ENCODE peak calls at places on chromosome 15, in four cellular contexts. One of them, this sample, is unnamed.
A peak's percentile ranks its signal among the peaks of the same experiment; 100 is the strongest.

GRCh38 chr15:60678632-60679031 is 199.7 kb upstream of the ICE2 start:
- DNase-seq in endothelial cell of umbilical vein: no peak
- DNase-seq in spleen: no peak
- DNase-seq in transverse colon: no peak
- DNase-seq in this sample: no peak

GRCh38 chr15:70093070-70093469 is 4.6 kb downstream of the TLE3 start:
- DNase-seq in endothelial cell of umbilical vein: no peak
- DNase-seq in spleen: peak; percentile 21
- DNase-seq in transverse colon: no peak
- DNase-seq in this sample: no peak

GRCh38 chr15:76398702-76399101 is 62.1 kb downstream of the ISL2 start:
- DNase-seq in endothelial cell of umbilical vein: no peak
- DNase-seq in spleen: no peak
- DNase-seq in transverse colon: no peak
- DNase-seq in this sample: no peak

GRCh38 chr15:76795217-76795616 is 109.9 kb downstream of the SCAPER start:
- DNase-seq in endothelial cell of umbilical vein: no peak
- DNase-seq in spleen: no peak
- DNase-seq in transverse colon: no peak
- DNase-seq in this sample: no peak

GRCh38 chr15:92869263-92869940 is 30.7 kb upstream of the CHD2 start:
- DNase-seq in endothelial cell of umbilical vein: no peak
- DNase-seq in spleen: no peak
- DNase-seq in transverse colon: no peak
- DNase-seq in this sample: no peak

GRCh38 chr15:100628746-100629145 is 26.4 kb downstream of the ASB7 start:
- DNase-seq in endothelial cell of umbilical vein: no peak
- DNase-seq in spleen: no peak
- DNase-seq in transverse colon: no peak
- DNase-seq in this sample: no peak

GRCh38 chr15:52423852-52424251 is 104.8 kb downstream of the MYO5A start:
- DNase-seq in endothelial cell of umbilical vein: no peak
- DNase-seq in spleen: no peak
- DNase-seq in transverse colon: no peak
- DNase-seq in this sample: no peak

GRCh38 chr15:80567721-80568157 is 127.4 kb upstream of the ABHD17C start:
- DNase-seq in endothelial cell of umbilical vein: peak; percentile 88
- DNase-seq in spleen: no peak
- DNase-seq in transverse colon: peak; percentile 54
- DNase-seq in this sample: no peak

GRCh38 chr15:41566121-41566885 is 7.3 kb downstream of the TYRO3 start:
- DNase-seq in endothelial cell of umbilical vein: no peak
- DNase-seq in spleen: peak; percentile 29
- DNase-seq in transverse colon: no peak
- DNase-seq in this sample: no peak

GRCh38 chr15:28075482-28076029 is 23.6 kb downstream of the OCA2 start:
- DNase-seq in endothelial cell of umbilical vein: no peak
- DNase-seq in spleen: no peak
- DNase-seq in transverse colon: no peak
- DNase-seq in this sample: no peak

GRCh38 chr15:25060996-25061620 is 106.3 kb downstream of the SNRPN start:
- DNase-seq in endothelial cell of umbilical vein: no peak
- DNase-seq in spleen: peak; percentile 29
- DNase-seq in transverse colon: no peak
- DNase-seq in this sample: no peak

GRCh38 chr15:60620707-60621106 is 141.8 kb upstream of the ICE2 start:
- DNase-seq in endothelial cell of umbilical vein: no peak
- DNase-seq in spleen: no peak
- DNase-seq in transverse colon: peak; percentile 26
- DNase-seq in this sample: no peak

GRCh38 chr15:49164865-49165264 is 5.2 kb upstream of the GALK2 start:
- DNase-seq in endothelial cell of umbilical vein: no peak
- DNase-seq in spleen: no peak
- DNase-seq in transverse colon: no peak
- DNase-seq in this sample: no peak

GRCh38 chr15:49174902-49175301 is 4.9 kb downstream of the GALK2 start:
- DNase-seq in endothelial cell of umbilical vein: no peak
- DNase-seq in spleen: no peak
- DNase-seq in transverse colon: no peak
- DNase-seq in this sample: no peak

GRCh38 chr15:49171790-49172189 is 1.7 kb downstream of the GALK2 start:
- DNase-seq in endothelial cell of umbilical vein: no peak
- DNase-seq in spleen: no peak
- DNase-seq in transverse colon: no peak
- DNase-seq in this sample: no peak

GRCh38 chr15:49168026-49168425 is 2.0 kb upstream of the GALK2 start:
- DNase-seq in endothelial cell of umbilical vein: no peak
- DNase-seq in spleen: no peak
- DNase-seq in transverse colon: no peak
- DNase-seq in this sample: no peak

DNA sequence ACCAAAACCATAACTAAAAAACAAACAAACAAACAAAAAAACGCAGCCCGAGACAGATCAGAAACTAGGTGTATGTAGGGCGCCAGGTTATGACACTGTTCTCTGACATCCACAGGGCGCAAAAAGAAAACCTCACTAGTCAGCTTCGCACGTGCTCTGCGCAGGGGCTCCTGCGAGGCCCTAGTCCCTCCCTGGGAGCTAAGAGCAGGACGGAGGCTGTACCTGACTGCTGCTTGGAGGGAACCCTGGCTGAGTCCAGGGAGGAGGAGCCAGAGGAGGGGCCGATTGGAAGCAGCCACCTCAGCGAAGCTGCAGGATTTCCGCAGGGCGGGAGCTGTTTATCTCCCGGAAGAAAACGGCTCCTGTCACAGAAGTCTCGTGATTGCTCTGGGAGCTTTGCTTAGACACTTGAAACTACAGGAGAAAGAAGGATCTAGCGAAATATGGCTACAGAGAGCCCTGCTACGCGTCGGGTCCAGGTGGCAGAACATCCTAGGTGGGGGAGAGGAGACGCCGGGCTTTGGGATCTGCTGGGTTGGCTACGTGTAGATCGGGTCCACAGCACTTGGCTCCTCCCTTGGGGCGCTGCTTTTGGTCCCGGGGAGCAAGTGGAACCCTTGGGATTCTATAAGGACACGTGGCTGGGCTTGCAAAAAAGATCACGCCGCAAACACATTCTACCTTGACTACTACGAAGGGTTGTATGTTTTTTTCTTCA is at the start of gene GALK2:
- DNase-seq in endothelial cell of umbilical vein: peak; percentile 85
- DNase-seq in spleen: peak; percentile 92
- DNase-seq in transverse colon: peak; percentile 92
- DNase-seq in this sample: peak; percentile 94
- TF ChIP-seq POLR2AphosphoS5 in endothelial cell of umbilical vein: no peak
- TF ChIP-seq POLR2AphosphoS5 in spleen: peak; percentile 92
- TF ChIP-seq POLR2AphosphoS5 in transverse colon: peak; percentile 73
- TF ChIP-seq POLR2AphosphoS5 in this sample: peak; percentile 81

GRCh38 chr15:90730290-90730689 is 13.1 kb downstream of the BLM start:
- DNase-seq in endothelial cell of umbilical vein: no peak
- DNase-seq in spleen: no peak
- DNase-seq in transverse colon: peak; percentile 19
- DNase-seq in this sample: no peak

GRCh38 chr15:90729266-90729665 is 12.1 kb downstream of the BLM start:
- DNase-seq in endothelial cell of umbilical vein: no peak
- DNase-seq in spleen: no peak
- DNase-seq in transverse colon: no peak
- DNase-seq in this sample: no peak
- H3K27ac ChIP-seq in endothelial cell of umbilical vein: no peak overlapping the region
- H3K27ac ChIP-seq in spleen: no peak overlapping the region
- H3K27ac ChIP-seq in transverse colon: no peak overlapping the region
- H3K27ac ChIP-seq in this sample: no peak overlapping the region

DNA sequence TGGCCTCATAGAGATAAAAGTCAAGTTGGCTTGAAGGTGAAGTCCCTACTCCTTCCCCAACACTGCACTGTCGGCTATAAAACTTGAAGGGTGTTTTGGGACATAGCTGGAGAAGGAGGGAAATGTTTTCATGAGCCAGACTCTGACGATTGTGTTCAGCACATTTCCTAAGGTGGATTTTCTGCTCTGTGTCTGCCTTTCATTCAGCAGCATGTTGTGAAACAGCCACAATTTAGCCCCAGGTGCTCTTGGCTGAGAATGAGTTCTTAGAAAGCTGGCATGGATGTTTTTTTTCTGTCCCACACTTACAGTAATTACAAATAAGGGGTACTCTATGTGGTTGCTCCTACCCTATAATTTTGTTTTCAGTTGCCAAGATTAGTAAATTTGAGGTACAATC is 492.4 kb downstream of the MCTP2 start:
- DNase-seq in endothelial cell of umbilical vein: no peak
- DNase-seq in spleen: no peak
- DNase-seq in transverse colon: no peak
- DNase-seq in this sample: no peak
- TF ChIP-seq POLR2AphosphoS5 in endothelial cell of umbilical vein: no peak
- TF ChIP-seq POLR2AphosphoS5 in spleen: no peak
- TF ChIP-seq POLR2AphosphoS5 in transverse colon: no peak
- TF ChIP-seq POLR2AphosphoS5 in this sample: no peak

GRCh38 chr15:81914333-81914732 is 131.5 kb downstream of the MEX3B start:
- DNase-seq in endothelial cell of umbilical vein: no peak
- DNase-seq in spleen: no peak
- DNase-seq in transverse colon: no peak
- DNase-seq in this sample: no peak

GRCh38 chr15:81909229-81910087 is 136.4 kb downstream of the MEX3B start:
- DNase-seq in endothelial cell of umbilical vein: no peak
- DNase-seq in spleen: no peak
- DNase-seq in transverse colon: no peak
- DNase-seq in this sample: peak; percentile 82

GRCh38 chr15:81910997-81911396 is 134.8 kb downstream of the MEX3B start:
- DNase-seq in endothelial cell of umbilical vein: no peak
- DNase-seq in spleen: no peak
- DNase-seq in transverse colon: no peak
- DNase-seq in this sample: peak; percentile 31

GRCh38 chr15:81911572-81911971 is 134.2 kb downstream of the MEX3B start:
- DNase-seq in endothelial cell of umbilical vein: no peak
- DNase-seq in spleen: no peak
- DNase-seq in transverse colon: no peak
- DNase-seq in this sample: no peak

DNA sequence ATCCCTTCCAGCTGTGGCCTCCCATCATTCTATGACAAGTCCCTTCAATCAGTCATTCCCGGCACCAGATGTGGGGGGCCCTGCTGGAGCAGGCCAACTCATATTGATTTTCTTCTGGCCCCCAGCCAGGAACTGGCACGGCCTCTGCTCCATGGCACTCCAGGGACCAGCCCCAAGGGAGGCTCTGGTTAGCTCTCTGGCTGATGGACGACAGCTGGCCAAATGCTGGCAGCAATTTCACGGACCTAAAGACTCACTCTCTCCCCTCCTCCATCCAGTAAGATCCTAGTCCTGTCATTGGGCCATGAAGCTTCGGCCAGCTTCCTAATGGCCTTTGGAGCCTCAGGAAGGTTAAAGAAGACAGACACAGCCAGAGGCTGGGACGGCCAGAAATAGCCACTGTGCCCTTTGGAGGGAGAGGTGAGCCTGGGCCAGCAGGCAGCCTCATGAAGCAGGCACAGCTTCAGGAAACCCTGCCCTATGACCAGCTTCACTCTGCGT is 131.0 kb downstream of the MEX3B start:
- DNase-seq in endothelial cell of umbilical vein: no peak
- DNase-seq in spleen: peak; percentile 72
- DNase-seq in transverse colon: no peak
- DNase-seq in this sample: no peak
- H3K27ac ChIP-seq in endothelial cell of umbilical vein: no peak overlapping the region
- H3K27ac ChIP-seq in spleen: peak overlapping the region; percentile 44
- H3K27ac ChIP-seq in transverse colon: no peak overlapping the region
- H3K27ac ChIP-seq in this sample: no peak overlapping the region

DNA sequence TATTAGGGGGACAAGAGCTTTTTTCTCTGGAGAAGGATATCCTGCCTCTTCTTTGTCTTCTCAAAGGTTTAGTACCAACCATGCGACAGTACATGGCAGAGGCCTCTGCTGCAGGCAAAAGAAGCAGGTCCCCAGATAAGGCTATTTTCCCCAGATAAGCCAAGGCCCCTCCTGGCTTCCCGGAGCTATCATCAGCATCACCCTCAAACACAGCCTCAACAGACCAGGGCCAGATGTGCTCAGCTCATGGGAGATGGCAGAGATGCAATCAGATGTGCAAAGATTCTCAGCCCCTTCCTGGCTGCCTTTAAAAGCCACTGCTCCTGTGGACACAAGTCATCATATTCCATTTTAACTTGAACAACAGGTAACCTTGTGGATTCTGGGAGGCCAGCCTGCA is 49.0 kb downstream of the NTRK3 start:
- DNase-seq in endothelial cell of umbilical vein: no peak
- DNase-seq in spleen: no peak
- DNase-seq in transverse colon: no peak
- DNase-seq in this sample: no peak
- TF ChIP-seq POLR2AphosphoS5 in endothelial cell of umbilical vein: no peak
- TF ChIP-seq POLR2AphosphoS5 in spleen: no peak
- TF ChIP-seq POLR2AphosphoS5 in transverse colon: no peak
- TF ChIP-seq POLR2AphosphoS5 in this sample: no peak

GRCh38 chr15:40382580-40383456 is at the start of gene KNSTRN:
- DNase-seq in endothelial cell of umbilical vein: peak; percentile 87
- DNase-seq in spleen: peak; percentile 96
- DNase-seq in transverse colon: peak; percentile 94
- DNase-seq in this sample: peak; percentile 96
- H3K27ac ChIP-seq in endothelial cell of umbilical vein: peak within 1 kb of the TSS; percentile 6
- H3K27ac ChIP-seq in spleen: peak within 1 kb of the TSS; percentile 39
- H3K27ac ChIP-seq in transverse colon: peak within 1 kb of the TSS; percentile 47
- H3K27ac ChIP-seq in this sample: peak within 1 kb of the TSS; percentile 65

GRCh38 chr15:56467626-56468025 is 2.7 kb upstream of the MNS1 start:
- DNase-seq in endothelial cell of umbilical vein: no peak
- DNase-seq in spleen: no peak
- DNase-seq in transverse colon: no peak
- DNase-seq in this sample: no peak

GRCh38 chr15:56468271-56468912 is 3.5 kb upstream of the MNS1 start:
- DNase-seq in endothelial cell of umbilical vein: peak; percentile 24
- DNase-seq in spleen: no peak
- DNase-seq in transverse colon: no peak
- DNase-seq in this sample: no peak

GRCh38 chr15:56460947-56461346 is 4.0 kb downstream of the MNS1 start:
- DNase-seq in endothelial cell of umbilical vein: no peak
- DNase-seq in spleen: no peak
- DNase-seq in transverse colon: no peak
- DNase-seq in this sample: no peak

GRCh38 chr15:56469484-56469883 is 4.5 kb upstream of the MNS1 start:
- DNase-seq in endothelial cell of umbilical vein: no peak
- DNase-seq in spleen: no peak
- DNase-seq in transverse colon: no peak
- DNase-seq in this sample: no peak

DNA sequence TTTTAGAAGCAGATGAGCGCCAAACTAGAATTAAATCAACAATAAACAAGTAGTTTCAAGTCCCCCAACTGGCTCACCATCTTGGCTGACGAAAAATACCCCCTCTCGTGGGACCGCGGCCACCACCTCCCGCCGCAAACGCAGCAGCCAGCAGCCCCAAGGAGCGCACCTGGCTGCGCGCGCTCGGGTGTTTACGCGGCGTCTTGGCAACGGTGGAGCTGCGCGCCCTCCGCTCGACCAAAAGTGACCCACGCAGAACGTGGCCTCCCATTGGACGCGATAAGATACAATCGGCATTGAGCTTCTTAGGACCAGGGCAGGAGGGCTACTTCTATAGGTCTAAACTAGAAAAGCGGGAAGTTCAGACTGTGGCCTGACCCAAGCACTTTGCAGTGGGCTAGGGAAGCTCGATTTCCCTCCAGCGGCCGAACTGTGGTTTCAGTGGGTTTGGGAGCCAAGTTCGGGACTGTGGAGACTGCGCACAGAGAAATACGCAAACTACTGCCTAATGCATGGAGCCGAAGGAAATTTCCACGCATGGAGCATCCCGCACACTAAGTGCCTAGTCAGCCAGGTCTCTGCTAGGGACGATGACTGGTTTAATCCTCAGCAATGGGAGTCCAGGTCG is at the start of gene MNS1:
- DNase-seq in endothelial cell of umbilical vein: peak; percentile 98
- DNase-seq in spleen: peak; percentile 93
- DNase-seq in transverse colon: peak; percentile 90
- DNase-seq in this sample: peak; percentile 95
- TF ChIP-seq POLR2AphosphoS5 in endothelial cell of umbilical vein: no peak
- TF ChIP-seq POLR2AphosphoS5 in spleen: peak; percentile 87
- TF ChIP-seq POLR2AphosphoS5 in transverse colon: no peak
- TF ChIP-seq POLR2AphosphoS5 in this sample: peak; percentile 83